ENCODE peak calls at places on chromosomes 5 and 9, in four cellular contexts. S is CD8-positive, alpha-beta T cell; L is ovary; V is suprapubic skin. R is an unnamed sample. For H3K36me3 and H3K9me3, the result is how much of the 10 kb centered on the place peaks cover.

GRCh38 chr9:2477755-2478154 is 143.8 kb upstream of the VLDLR start:
- DNase-seq in S (no peak), L (no peak), V (no peak), R (no peak)

GRCh38 chr5:121031487-121031886 is 567.4 kb downstream of the PRR16 start:
- DNase-seq in S (no peak), L (no peak), V (no peak), R (no peak)

GRCh38 chr9:100869321-100869720 is 159.2 kb upstream of the PLPPR1 start:
- DNase-seq in S (no peak), L (no peak), V (no peak), R (no peak)

GRCh38 chr5:44565872-44566271 is 176.7 kb upstream of the FGF10 start:
- DNase-seq in S (no peak), L (no peak), V (no peak), R (peak)

GRCh38 chr9:6506571-6506970 is 93.6 kb downstream of the UHRF2 start:
- DNase-seq in S (no peak), L (no peak), V (no peak), R (no peak)

GRCh38 chr9:37969558-37970300 is 65.8 kb upstream of the SLC25A51 start:
- DNase-seq in S (no peak), L (no peak), V (no peak), R (no peak)

GRCh38 chr5:179960204-179960831 is 52.6 kb upstream of the TBC1D9B start:
- DNase-seq in S (no peak), L (no peak), V (no peak), R (no peak)

GRCh38 chr9:98774746-98775145 is 21.6 kb downstream of the ANKS6 start:
- DNase-seq in S (no peak), L (no peak), V (no peak), R (peak)

GRCh38 chr5:14261856-14262611 is 118.9 kb downstream of the TRIO start:
- DNase-seq in S (no peak), L (no peak), V (no peak), R (no peak)

GRCh38 chr5:179311581-179311980 is 33.7 kb downstream of the ADAMTS2 start:
- DNase-seq in S (no peak), L (no peak), V (no peak), R (no peak)

GRCh38 chr9:3401556-3401955 is 124.2 kb downstream of the RFX3 start:
- DNase-seq in S (no peak), L (no peak), V (no peak), R (no peak)

GRCh38 chr9:96391021-96391765 is 7.7 kb upstream of the SLC35D2 start:
- DNase-seq in S (no peak), L (no peak), V (no peak), R (peak)

GRCh38 chr5:172389578-172390112 is 64.7 kb downstream of the SH3PXD2B start:
- DNase-seq in S (no peak), L (no peak), V (no peak), R (no peak)

GRCh38 chr5:149228610-149229297 is 42.9 kb upstream of the AFAP1L1 start:
- DNase-seq in S (no peak), L (no peak), V (no peak), R (peak)

GRCh38 chr5:98770158-98770910 is 3.1 kb upstream of the RGMB start:
- DNase-seq in S (no peak), L (peak), V (no peak), R (peak)

GRCh38 chr5:69331528-69332445 is 814 bp downstream of the CCDC125 start:
- DNase-seq in S (no peak), L (no peak), V (no peak), R (no peak)

GRCh38 chr9:122991370-122991830 is 42.1 kb upstream of the GPR21 start:
- DNase-seq in S (no peak), L (peak), V (no peak), R (peak)

GRCh38 chr9:116232425-116233159 is 79.0 kb downstream of the PAPPA start:
- DNase-seq in S (no peak), L (no peak), V (no peak), R (peak)

GRCh38 chr9:110996436-110997224 is 41.6 kb downstream of the LPAR1 start:
- DNase-seq in S (no peak), L (peak), V (peak), R (peak)

GRCh38 chr5:1255081-1255561 is 29.9 kb downstream of the SLC6A18 start:
- DNase-seq in S (peak), L (no peak), V (no peak), R (no peak)

GRCh38 chr9:134365791-134366222 is 39.6 kb downstream of the RXRA start:
- DNase-seq in S (no peak), L (peak), V (no peak), R (peak)

GRCh38 chr9:34501889-34502425 is 20.8 kb downstream of the ENHO start:
- DNase-seq in S (no peak), L (peak), V (no peak), R (peak)

GRCh38 chr5:75319636-75320035 is 17.4 kb upstream of the HMGCR start:
- DNase-seq in S (no peak), L (no peak), V (no peak), R (no peak)

GRCh38 chr9:5509573-5509972 is 758 bp upstream of the PDCD1LG2 start:
- DNase-seq in S (no peak), L (no peak), V (no peak), R (peak)

GRCh38 chr9:87148391-87149237 is 201.3 kb upstream of the GAS1 start:
- DNase-seq in S (no peak), L (peak), V (peak), R (peak)

GRCh38 chr9:83327323-83327722 is 210.9 kb downstream of the FRMD3 start:
- DNase-seq in S (no peak), L (no peak), V (no peak), R (peak)

GRCh38 chr5:15731686-15732085 is 231.7 kb downstream of the FBXL7 start:
- DNase-seq in S (no peak), L (no peak), V (no peak), R (no peak)

GRCh38 chr9:130882696-130883225 is 13.9 kb downstream of the QRFP start:
- DNase-seq in S (no peak), L (no peak), V (no peak), R (no peak)

GRCh38 chr5:68548959-68549676 is 333.6 kb downstream of the PIK3R1 start:
- DNase-seq in S (no peak), L (no peak), V (no peak), R (peak)

GRCh38 chr5:32331927-32332274 is 19.2 kb upstream of the MTMR12 start:
- DNase-seq in S (no peak), L (no peak), V (no peak), R (no peak)

GRCh38 chr9:103904242-103904641 is 189.9 kb upstream of the SMC2 start:
- DNase-seq in S (no peak), L (no peak), V (no peak), R (no peak)

GRCh38 chr5:165209101-165209727 is 1703.8 kb downstream of the MAT2B start:
- DNase-seq in S (no peak), L (no peak), V (no peak), R (no peak)

GRCh38 chr9:88690628-88691027 is 155.7 kb downstream of the NXNL2 start:
- DNase-seq in S (no peak), L (no peak), V (no peak), R (no peak)

GRCh38 chr9:111805841-111806241 is 11.1 kb upstream of the SHOC1 start:
- DNase-seq in S (no peak), L (no peak), V (no peak), R (no peak)

GRCh38 chr5:168974081-168974480 is 326.9 kb downstream of the SLIT3 start:
- DNase-seq in S (no peak), L (no peak), V (no peak), R (no peak)

GRCh38 chr5:128346038-128346437 is 192.0 kb downstream of the FBN2 start:
- DNase-seq in S (no peak), L (no peak), V (no peak), R (no peak)

GRCh38 chr5:128350705-128351104 is 187.3 kb downstream of the FBN2 start:
- DNase-seq in S (no peak), L (no peak), V (no peak), R (no peak)

GRCh38 chr5:128349044-128349629 is 188.9 kb downstream of the FBN2 start:
- DNase-seq in S (no peak), L (no peak), V (no peak), R (peak)

GRCh38 chr5:128341056-128341455 is 197.0 kb downstream of the FBN2 start:
- DNase-seq in S (no peak), L (no peak), V (no peak), R (no peak)

DNA sequence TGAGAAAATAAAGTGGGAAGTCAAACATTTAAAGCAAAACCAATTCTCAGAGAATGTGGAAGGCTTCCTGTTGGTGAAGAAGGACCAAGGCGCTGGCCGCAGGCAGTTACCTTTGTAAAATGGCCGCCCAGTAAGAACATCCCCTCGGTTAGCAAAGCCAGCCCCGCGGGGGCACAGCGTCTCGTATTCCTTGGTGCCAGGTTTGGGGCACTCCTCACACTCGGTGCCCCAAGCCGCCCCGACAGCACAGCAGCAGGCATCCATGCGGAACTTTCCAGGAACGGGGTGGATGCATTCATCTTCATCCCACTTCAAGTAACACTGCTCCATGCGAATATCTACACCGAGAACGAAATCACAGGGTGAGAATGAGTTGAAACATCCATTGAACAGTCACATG is 192.8 kb downstream of the FBN2 start:
- DNase-seq in S (no peak), L (no peak), V (no peak), R (no peak)
- H3K36me3 ChIP-seq in S (under half), L (under half), V (under half), R (under half)

GRCh38 chr9:36007309-36007708 is 29.4 kb upstream of the RECK start:
- DNase-seq in S (no peak), L (no peak), V (no peak), R (no peak)
- H3K4me3 ChIP-seq in S (no peak), L (no peak), V (no peak), R (no peak)

GRCh38 chr5:140801494-140801841 is 611 bp downstream of the PCDHA3 start:
- DNase-seq in S (no peak), L (no peak), V (no peak), R (no peak)
- H3K9me3 ChIP-seq in S (under half), L (under half), V (under half), R (under half)

GRCh38 chr5:5453131-5453530 is 30.7 kb downstream of the ICE1 start:
- DNase-seq in S (no peak), L (no peak), V (no peak), R (no peak)
- H3K36me3 ChIP-seq in S (under half), L (under half), V (half or more), R (half or more)

GRCh38 chr5:177357459-177358332 is at the start of gene RGS14:
- DNase-seq in S (peak), L (no peak), V (no peak), R (no peak)
- H3K4me3 ChIP-seq in S (peak), L (peak), V (peak), R (no peak)

GRCh38 chr5:2260211-2260985 is 377.7 kb upstream of the IRX4 start:
- DNase-seq in S (no peak), L (no peak), V (no peak), R (no peak)
- H3K9me3 ChIP-seq in S (under half), L (under half), V (under half), R (under half)

R was measured in MG63.